ENCODE peak calls at places on chromosomes 11 and 22, in five cellular contexts. C is GM18507, E is transverse colon, X is KG1, B is type B pancreatic cell. J is an unnamed sample.
A peak's percentile ranks its signal among the peaks of the same experiment; 100 is the strongest.

GRCh38 chr22:50173983-50174355 is 3.4 kb downstream of the PANX2 start:
- DNase-seq in X (no peak), B (no peak), E (no peak), C (no peak), J (no peak)

GRCh38 chr11:102306817-102307814 is 10.2 kb upstream of the BIRC3 start:
- DNase-seq in B (no peak), C (no peak), X (no peak), E (no peak), J (no peak)

GRCh38 chr11:15119352-15119751 is 4.6 kb downstream of the INSC start:
- DNase-seq in E (no peak), X (no peak), C (no peak), B (no peak), J (no peak)

GRCh38 chr22:29195964-29196666 is 9.6 kb upstream of the EMID1 start:
- DNase-seq in E (no peak), C (no peak), X (no peak), B (no peak), J (peak; percentile 32)

GRCh38 chr11:65403607-65404121 is 17.2 kb downstream of the FRMD8 start:
- DNase-seq in B (no peak), E (no peak), C (no peak), X (peak; percentile 88), J (peak; percentile 79)

GRCh38 chr11:127925430-127925829 is 661.9 kb downstream of the ETS1 start:
- DNase-seq in B (no peak), C (no peak), E (no peak), X (no peak), J (no peak)

GRCh38 chr11:132137981-132138313 is 767.5 kb downstream of the NTM start:
- DNase-seq in X (no peak), E (no peak), C (no peak), B (no peak), J (no peak)

GRCh38 chr11:45580399-45580798 is 85.0 kb downstream of the CHST1 start:
- DNase-seq in C (no peak), X (peak; percentile 2), B (no peak), E (no peak), J (no peak)

GRCh38 chr11:116162541-116163230 is 610.1 kb downstream of the BUD13 start:
- DNase-seq in B (peak; percentile 61), X (no peak), C (no peak), E (no peak), J (no peak)

GRCh38 chr11:111155021-111155420 is 90.5 kb upstream of the POU2AF2 start:
- DNase-seq in X (no peak), E (no peak), C (no peak), B (no peak), J (no peak)

GRCh38 chr22:44583854-44584253 is 85.8 kb upstream of the RTL6 start:
- DNase-seq in E (no peak), C (no peak), B (no peak), X (no peak), J (peak; percentile 37)

GRCh38 chr11:8025123-8025522 is 38.0 kb downstream of the EIF3F start:
- DNase-seq in X (no peak), C (no peak), E (no peak), B (no peak), J (peak; percentile 14)

GRCh38 chr11:3001496-3001895 is 9.4 kb upstream of the NAP1L4 start:
- DNase-seq in B (no peak), X (no peak), E (no peak), C (no peak), J (no peak)

GRCh38 chr11:11894486-11894885 is 52.7 kb downstream of the USP47 start:
- DNase-seq in X (no peak), E (no peak), B (no peak), C (no peak), J (no peak)

GRCh38 chr22:45742866-45743450 is 71.3 kb downstream of the ATXN10 start:
- DNase-seq in B (no peak), X (peak; percentile 6), C (no peak), E (no peak), J (no peak)

GRCh38 chr11:61429346-61429690 is 457 bp downstream of the CPSF7 start:
- DNase-seq in E (peak; percentile 63), B (peak; percentile 83), C (peak; percentile 51), X (peak; percentile 82), J (peak; percentile 74)

GRCh38 chr11:18245396-18245795 is 3.1 kb downstream of the SAA2 start:
- DNase-seq in B (no peak), E (no peak), C (no peak), X (no peak), J (no peak)

GRCh38 chr22:24592144-24592845 is 578 bp downstream of the LRRC75B start:
- DNase-seq in C (no peak), B (no peak), E (peak; percentile 38), X (no peak), J (no peak)

GRCh38 chr11:20102393-20102792 is 57.9 kb downstream of the DBX1 start:
- DNase-seq in E (no peak), C (no peak), B (no peak), X (no peak), J (no peak)

GRCh38 chr11:107783121-107783520 is 71.3 kb upstream of the SLN start:
- DNase-seq in C (no peak), X (no peak), B (no peak), E (no peak), J (no peak)

GRCh38 chr11:737366-737765 is 9.9 kb upstream of the TALDO1 start:
- DNase-seq in X (no peak), C (no peak), E (no peak), B (no peak), J (no peak)

J was measured in Peyer's patch.